ENCODE peak calls at places on chromosomes 11 and 22, in four cellular contexts. I is foreskin keratinocyte, M is GM12865, R is lower leg skin. G is an unnamed sample.

GRCh38 chr22:35318346-35319215 is 18.9 kb downstream of the TOM1 start:
- DNase-seq in M (no peak), R (no peak), I (no peak), G (no peak)

GRCh38 chr11:19723572-19724342 is 11.1 kb downstream of the NAV2 start:
- DNase-seq in M (no peak), R (peak; percentile 87), I (no peak), G (no peak)

GRCh38 chr11:116420770-116421528 is 351.8 kb downstream of the BUD13 start:
- DNase-seq in R (no peak), M (no peak), I (peak; percentile 49), G (no peak)

GRCh38 chr11:12539570-12539969 is 134.7 kb upstream of the TEAD1 start:
- DNase-seq in M (no peak), I (peak; percentile 83), R (no peak), G (no peak)

GRCh38 chr11:34197256-34197655 is 91.8 kb downstream of the NAT10 start:
- DNase-seq in R (no peak), I (no peak), M (no peak), G (no peak)

GRCh38 chr22:43750751-43751150 is 61.4 kb downstream of the EFCAB6 start:
- DNase-seq in M (peak; percentile 8), I (no peak), R (no peak), G (no peak)

GRCh38 chr22:47290706-47291430 is 528.4 kb downstream of the TBC1D22A start:
- DNase-seq in R (peak; percentile 76), M (no peak), I (no peak), G (peak; percentile 60)

GRCh38 chr22:41437198-41437597 is 9.4 kb downstream of the TOB2 start:
- DNase-seq in I (no peak), M (no peak), R (no peak), G (no peak)

GRCh38 chr11:93251922-93252321 is 54.1 kb upstream of the SLC36A4 start:
- DNase-seq in R (no peak), I (no peak), M (no peak), G (no peak)

DNA sequence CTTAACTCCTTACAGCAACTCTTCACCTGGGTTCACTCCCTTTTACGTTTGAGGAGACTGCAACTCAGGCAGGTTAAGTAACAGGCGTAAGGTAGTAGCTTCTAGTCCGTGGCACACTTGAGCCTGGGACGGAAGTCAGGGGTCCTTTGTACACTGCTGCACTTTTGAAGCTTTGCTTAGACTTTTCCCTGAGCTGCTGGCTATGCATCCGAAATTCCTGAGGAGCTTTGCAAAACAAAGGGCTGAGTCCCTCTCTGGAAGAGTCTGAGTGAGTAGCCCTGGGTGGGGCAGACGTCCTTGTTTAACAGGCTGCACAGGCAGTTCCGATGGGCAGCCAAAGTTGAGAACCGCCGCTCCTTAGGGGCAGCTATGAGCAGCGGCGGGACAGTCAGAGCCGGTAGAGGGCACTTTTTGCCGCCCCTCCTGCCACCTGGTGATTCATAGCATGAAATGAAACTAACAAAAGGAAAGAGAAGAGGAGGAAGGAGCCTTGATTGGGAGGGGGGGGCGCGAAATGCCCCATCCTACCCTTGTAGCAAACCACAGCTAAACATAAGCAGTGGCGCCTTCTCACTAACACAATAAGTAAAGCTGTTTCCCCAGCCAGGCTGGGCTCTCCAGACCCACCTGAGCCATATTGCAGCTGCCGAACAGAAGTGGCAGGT is 1.4 kb downstream of the TMEM109 start:
- DNase-seq in R (peak; percentile 88), M (peak; percentile 89), I (peak; percentile 33), G (no peak)
- TF ChIP-seq CTCF in R (no peak), M (peak; percentile 36), I (peak; percentile 59), G (peak; percentile 30)

GRCh38 chr11:68372114-68372513 is 59.7 kb downstream of the LRP5 start:
- DNase-seq in R (no peak), I (no peak), M (no peak), G (no peak)

GRCh38 chr11:68370211-68371111 is 58.1 kb downstream of the LRP5 start:
- DNase-seq in I (no peak), R (no peak), M (peak; percentile 94), G (no peak)

GRCh38 chr11:68369756-68370155 is 57.4 kb downstream of the LRP5 start:
- DNase-seq in R (no peak), I (no peak), M (no peak), G (no peak)

GRCh38 chr11:68372625-68373024 is 60.2 kb downstream of the LRP5 start:
- DNase-seq in I (no peak), M (no peak), R (no peak), G (no peak)

DNA sequence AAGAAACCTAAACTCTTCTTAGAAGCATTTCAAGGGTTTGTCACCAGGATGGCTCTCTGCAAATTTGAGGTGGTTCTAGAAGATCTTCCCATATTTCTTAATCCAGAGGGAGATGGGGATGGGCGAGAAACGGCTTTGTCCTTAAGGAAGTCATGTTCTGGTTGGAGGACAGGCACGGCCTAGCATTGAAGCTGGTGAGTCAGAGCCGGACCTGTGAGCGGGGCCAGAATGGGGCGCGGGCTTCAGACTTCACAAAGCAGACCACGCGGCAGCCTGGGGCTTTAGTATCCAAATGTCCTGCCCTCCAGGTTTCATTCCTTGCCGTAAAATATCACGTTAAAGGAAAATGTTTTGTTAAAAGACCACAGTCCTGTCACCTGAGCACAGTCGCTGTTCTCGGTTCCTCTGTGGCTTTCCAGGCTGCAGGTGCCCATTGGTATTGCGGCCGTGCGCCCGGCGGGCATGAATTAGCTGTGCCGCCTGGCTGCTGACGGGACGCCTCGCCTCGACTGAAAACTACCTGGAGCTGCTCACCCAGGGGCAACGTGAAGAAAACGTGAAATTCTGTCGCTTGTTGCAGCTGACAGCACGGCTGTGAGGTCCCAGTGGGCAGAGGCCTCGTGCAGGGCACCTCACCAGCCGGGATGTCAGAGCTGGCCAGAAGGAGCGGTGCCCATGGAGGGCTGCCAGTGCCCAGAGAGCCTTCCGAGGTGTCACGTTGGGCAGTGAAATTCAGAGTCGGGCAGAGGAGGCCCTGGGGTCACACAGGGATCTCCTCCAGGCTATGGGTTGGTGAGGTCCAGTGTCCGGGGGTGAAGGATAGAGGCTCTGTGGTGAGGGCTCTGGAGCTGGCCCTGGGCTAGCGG is 59.0 kb downstream of the LRP5 start:
- DNase-seq in R (no peak), I (no peak), M (peak; percentile 69), G (no peak)
- TF ChIP-seq CTCF in R (no peak), I (no peak), M (no peak), G (no peak)

DNA sequence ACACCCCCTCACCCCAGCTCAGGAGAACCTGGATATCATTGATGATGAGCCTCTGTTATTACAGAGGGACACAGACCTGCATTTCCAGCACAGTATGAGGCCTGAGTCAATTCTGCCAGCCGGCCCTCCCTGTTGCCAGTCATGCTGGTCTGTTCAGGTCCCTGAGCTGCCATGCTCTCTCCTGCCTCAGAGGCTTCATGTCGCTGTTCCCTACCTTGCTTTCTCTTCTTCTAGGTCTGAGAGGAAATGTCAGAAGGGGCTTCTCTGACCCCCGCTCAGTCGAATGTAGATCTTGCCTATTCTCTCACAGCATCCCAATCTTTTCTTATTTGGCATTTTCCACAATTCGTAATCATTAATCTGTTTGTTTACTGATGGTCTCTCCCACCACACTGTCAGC is 21.8 kb upstream of the ABCC8 start:
- DNase-seq in R (no peak), I (no peak), M (peak; percentile 19), G (no peak)
- TF ChIP-seq CTCF in R (no peak), I (no peak), M (peak; percentile 43), G (peak; percentile 64)

DNA sequence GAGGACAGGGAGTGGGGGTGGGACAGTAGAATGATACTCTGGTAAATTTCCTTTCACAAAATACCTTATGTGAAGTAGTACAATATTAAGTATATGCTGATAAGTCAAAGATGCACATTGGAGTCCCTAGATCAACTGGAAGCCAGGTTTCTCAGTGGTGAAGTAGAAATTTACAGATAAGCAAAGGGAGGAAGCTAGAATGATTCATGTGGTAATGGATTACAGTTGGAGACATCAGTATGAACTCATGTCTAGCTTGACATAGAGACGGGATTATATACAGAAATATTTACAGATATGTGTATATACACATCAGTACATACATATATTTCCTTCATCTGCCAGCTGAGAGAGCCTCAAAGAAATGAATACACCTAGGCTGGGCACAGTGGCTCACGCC is 21.5 kb downstream of the PLEKHB1 start:
- DNase-seq in M (no peak), R (no peak), I (no peak), G (no peak)
- TF ChIP-seq CTCF in M (no peak), R (no peak), I (no peak), G (no peak)

DNA sequence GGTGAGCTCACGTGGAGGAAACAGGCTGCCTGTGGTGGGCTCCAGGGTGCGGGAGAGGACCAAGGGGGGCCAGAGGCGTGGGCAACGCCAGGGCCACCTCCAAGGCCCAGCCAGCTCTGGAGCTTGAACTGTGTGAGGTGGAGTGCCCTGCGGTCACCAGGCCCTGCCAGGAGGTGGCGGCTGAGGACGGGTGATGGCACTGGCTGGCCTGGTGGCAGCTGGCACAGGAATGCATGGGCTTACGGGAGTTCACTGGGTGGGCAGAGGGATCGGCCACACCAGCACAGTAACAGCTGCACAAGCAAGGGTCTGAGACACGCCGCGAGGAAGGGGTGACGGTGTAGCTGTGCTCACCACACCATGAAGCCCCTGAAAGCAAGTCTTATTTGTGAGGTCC is 15.8 kb downstream of the TOLLIP start:
- DNase-seq in R (peak; percentile 80), M (peak; percentile 16), I (no peak), G (no peak)
- TF ChIP-seq CTCF in R (no peak), M (peak; percentile 16), I (peak; percentile 46), G (peak; percentile 34)

GRCh38 chr11:72075109-72075508 is 5.2 kb downstream of the NUMA1 start:
- DNase-seq in M (peak; percentile 22), I (no peak), R (no peak), G (no peak)
- TF ChIP-seq CTCF in M (no peak), I (peak; percentile 47), R (no peak), G (no peak)

DNA sequence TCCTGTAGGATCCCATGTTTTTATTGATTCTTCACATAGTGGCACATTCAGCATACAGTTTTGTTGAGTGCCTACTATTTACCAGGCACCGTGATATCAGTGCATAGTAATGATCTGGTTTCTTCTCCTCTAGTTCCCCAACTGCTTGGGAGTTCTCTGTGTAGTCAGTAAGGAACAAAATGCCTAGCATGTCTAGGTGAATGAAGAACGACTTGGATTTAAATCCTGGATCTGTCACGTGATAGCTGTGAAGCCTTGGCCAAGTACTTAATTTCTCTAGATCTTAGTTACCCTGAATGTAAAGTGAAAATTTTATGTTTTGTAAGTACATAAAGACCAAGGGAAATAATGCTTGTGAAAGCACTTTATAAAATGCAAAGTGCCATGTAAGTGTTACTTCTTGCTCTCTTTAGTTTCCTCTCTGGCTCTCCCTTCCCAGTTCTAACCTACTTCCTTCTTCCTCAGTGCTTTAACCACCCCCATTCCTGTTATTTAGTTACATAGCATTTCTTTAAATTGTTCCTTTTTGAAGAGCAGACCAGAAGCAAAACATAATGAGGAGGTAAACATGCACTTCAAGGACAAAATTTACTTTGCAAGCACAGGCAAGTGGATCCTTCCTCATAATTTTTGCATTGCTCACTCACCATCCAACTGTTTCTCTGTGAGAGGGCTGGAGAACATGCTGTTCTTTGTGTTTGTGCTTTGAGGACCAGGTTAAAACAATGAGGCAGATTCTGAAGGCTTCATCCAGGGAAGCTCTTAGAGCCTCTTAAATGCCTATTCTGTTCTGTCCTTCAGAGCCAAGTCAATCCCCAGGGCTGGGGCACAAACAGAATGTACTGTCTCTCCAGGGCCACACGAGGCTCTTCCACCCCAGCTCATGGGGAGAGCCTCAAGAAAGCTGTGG is 353.9 kb upstream of the TENM4 start:
- DNase-seq in R (no peak), I (peak; percentile 64), M (no peak), G (no peak)
- TF ChIP-seq CTCF in R (no peak), I (no peak), M (no peak), G (no peak)

G was measured in type B pancreatic cell.